ENCODE peak calls at places on chromosome 13, in five cellular contexts. M is left cardiac atrium; C is Ammon's horn; H is mammary epithelial cell; K is stimulated activated CD8-positive, alpha-beta memory T cell treated with anti-CD3 and anti-CD28 coated beads, Interleukin-15, amount 100 ng/mL, for 4 hours. A is an unnamed sample.

GRCh38 chr13:114130131-114130707 is 2.2 kb downstream of the RASA3 start:
- DNase-seq in M (no peak), C (no peak), H (no peak), K (no peak), A (no peak)

GRCh38 chr13:67557118-67557517 is 327.0 kb upstream of the PCDH9 start:
- DNase-seq in M (no peak), C (no peak), H (no peak), K (no peak), A (no peak)

GRCh38 chr13:109904218-109904617 is 117.8 kb upstream of the IRS2 start:
- DNase-seq in M (no peak), C (no peak), H (peak; percentile 33), K (no peak), A (peak; percentile 21)

GRCh38 chr13:32175307-32175706 is 139.9 kb downstream of the ZAR1L start:
- DNase-seq in M (peak; percentile 36), C (no peak), H (no peak), K (no peak), A (no peak)

GRCh38 chr13:101536079-101536478 is 83.6 kb downstream of the ITGBL1 start:
- DNase-seq in M (no peak), C (no peak), H (no peak), K (no peak), A (no peak)

GRCh38 chr13:45108716-45109706 is 11.3 kb upstream of the GTF2F2 start:
- DNase-seq in M (peak; percentile 22), C (no peak), H (peak; percentile 21), K (no peak), A (peak; percentile 96)

GRCh38 chr13:94121686-94122085 is 357.8 kb downstream of the DCT start:
- DNase-seq in M (no peak), C (no peak), H (peak; percentile 17), K (no peak), A (peak; percentile 76)

GRCh38 chr13:50123862-50124535 is 108.8 kb downstream of the KCNRG start:
- DNase-seq in M (peak; percentile 79), C (peak; percentile 97), H (peak; percentile 92), K (peak; percentile 50), A (peak; percentile 87)

GRCh38 chr13:83150616-83151307 is 731.5 kb downstream of the SLITRK1 start:
- DNase-seq in M (no peak), C (peak; percentile 66), H (no peak), K (no peak), A (peak; percentile 3)

GRCh38 chr13:73075546-73075945 is 16.7 kb downstream of the KLF5 start:
- DNase-seq in M (no peak), C (no peak), H (no peak), K (no peak), A (no peak)

GRCh38 chr13:111281751-111282311 is 38.6 kb upstream of the TEX29 start:
- DNase-seq in M (no peak), C (peak; percentile 54), H (no peak), K (no peak), A (no peak)

GRCh38 chr13:82657471-82657870 is 1224.8 kb downstream of the SLITRK1 start:
- DNase-seq in M (no peak), C (no peak), H (no peak), K (no peak), A (no peak)

GRCh38 chr13:23921451-23921888 is 24.2 kb upstream of the C1QTNF9B start:
- DNase-seq in M (no peak), C (peak; percentile 54), H (peak; percentile 55), K (no peak), A (peak; percentile 97)

GRCh38 chr13:41199526-41199925 is 5.2 kb upstream of the KBTBD7 start:
- DNase-seq in M (no peak), C (no peak), H (no peak), K (no peak), A (no peak)

GRCh38 chr13:36673838-36674326 is at the start of gene SERTM1:
- DNase-seq in M (peak; percentile 25), C (peak; percentile 44), H (peak; percentile 27), K (no peak), A (no peak)

GRCh38 chr13:23268441-23268840 is 87.7 kb downstream of the SGCG start:
- DNase-seq in M (no peak), C (no peak), H (no peak), K (no peak), A (no peak)

GRCh38 chr13:107111248-107111647 is 543.3 kb upstream of the ARGLU1 start:
- DNase-seq in M (no peak), C (no peak), H (no peak), K (no peak), A (no peak)

GRCh38 chr13:79668353-79668752 is 187.4 kb downstream of the NDFIP2 start:
- DNase-seq in M (no peak), C (no peak), H (no peak), K (no peak), A (no peak)

GRCh38 chr13:95288899-95289500 is 12.3 kb downstream of the ABCC4 start:
- DNase-seq in M (no peak), C (no peak), H (no peak), K (no peak), A (peak; percentile 73)

GRCh38 chr13:26998265-26998664 is 173.3 kb downstream of the USP12 start:
- DNase-seq in M (no peak), C (no peak), H (no peak), K (no peak), A (no peak)

GRCh38 chr13:24500977-24501376 is 11.6 kb downstream of the PARP4 start:
- DNase-seq in M (no peak), C (no peak), H (peak; percentile 65), K (no peak), A (peak; percentile 25)

GRCh38 chr13:35292329-35292728 is 184.2 kb downstream of the MAB21L1 start:
- DNase-seq in M (no peak), C (no peak), H (no peak), K (no peak), A (no peak)

GRCh38 chr13:111329641-111330040 is 9.2 kb downstream of the TEX29 start:
- DNase-seq in M (no peak), C (no peak), H (no peak), K (no peak), A (no peak)

GRCh38 chr13:42740753-42741152 is 40.6 kb upstream of the FAM216B start:
- DNase-seq in M (peak; percentile 63), C (peak; percentile 53), H (no peak), K (no peak), A (peak; percentile 57)

GRCh38 chr13:108214511-108215383 is 589 bp downstream of the LIG4 start:
- DNase-seq in M (peak; percentile 22), C (peak; percentile 33), H (peak; percentile 14), K (no peak), A (peak; percentile 6)

GRCh38 chr13:49347650-49348385 is 96.0 kb downstream of the CAB39L start:
- DNase-seq in M (no peak), C (no peak), H (no peak), K (no peak), A (no peak)

A was measured in renal cortical epithelial cell.